ENCODE peak calls at places on chromosomes 3 and 15, in four cellular contexts. L is B cell, I is cardiac fibroblast, C is mucosa of descending colon. D is an unnamed sample.

GRCh38 chr15:67186226-67186649 is 68.2 kb downstream of the AAGAB start:
- DNase-seq in L (peak), I (peak), C (peak), D (no peak)

GRCh38 chr15:89837830-89838178 is 23.2 kb upstream of the ANPEP start:
- DNase-seq in L (no peak), I (no peak), C (no peak), D (no peak)

GRCh38 chr3:62214850-62215249 is 158.5 kb downstream of the FEZF2 start:
- DNase-seq in L (no peak), I (no peak), C (no peak), D (no peak)

GRCh38 chr3:27556854-27557253 is 72.7 kb upstream of the SLC4A7 start:
- DNase-seq in L (no peak), I (peak), C (no peak), D (no peak)

GRCh38 chr15:96261575-96262034 is 68.9 kb upstream of the NR2F2 start:
- DNase-seq in L (no peak), I (no peak), C (no peak), D (no peak)

GRCh38 chr15:41978534-41978933 is 6.2 kb upstream of the EHD4 start:
- DNase-seq in L (no peak), I (no peak), C (no peak), D (no peak)

GRCh38 chr15:77083381-77084160 is 12.7 kb upstream of the TSPAN3 start:
- DNase-seq in L (peak), I (peak), C (peak), D (peak)

GRCh38 chr3:15291589-15292541 is 40.5 kb downstream of the SH3BP5 start:
- DNase-seq in L (peak), I (peak), C (peak), D (no peak)

GRCh38 chr15:90231028-90232017 is 2.4 kb downstream of the CIB1 start:
- DNase-seq in L (peak), I (no peak), C (peak), D (no peak)

GRCh38 chr15:101692799-101693198 is 31.5 kb downstream of the TARS3 start:
- DNase-seq in L (no peak), I (no peak), C (no peak), D (no peak)

GRCh38 chr15:28264166-28264565 is 57.8 kb downstream of the HERC2 start:
- DNase-seq in L (no peak), I (no peak), C (no peak), D (no peak)
- TF ChIP-seq CTCF in L (no peak), I (no peak), C (no peak), D (no peak)

GRCh38 chr3:128380295-128380694 is 86.4 kb downstream of the DNAJB8 start:
- DNase-seq in L (no peak), I (no peak), C (no peak), D (no peak)

GRCh38 chr3:128378631-128379347 is 87.9 kb downstream of the DNAJB8 start:
- DNase-seq in L (no peak), I (peak), C (no peak), D (no peak)

GRCh38 chr3:128381609-128382008 is 85.1 kb downstream of the DNAJB8 start:
- DNase-seq in L (no peak), I (no peak), C (no peak), D (no peak)

GRCh38 chr3:128380719-128381118 is 86.0 kb downstream of the DNAJB8 start:
- DNase-seq in L (no peak), I (no peak), C (no peak), D (no peak)

GRCh38 chr3:128379768-128380167 is 86.9 kb downstream of the DNAJB8 start:
- DNase-seq in L (no peak), I (no peak), C (no peak), D (no peak)
- TF ChIP-seq CTCF in L (no peak), I (no peak), C (no peak), D (no peak)

GRCh38 chr3:167346171-167346570 is 33.9 kb downstream of the ZBBX start:
- DNase-seq in L (no peak), I (no peak), C (no peak), D (no peak)

DNA sequence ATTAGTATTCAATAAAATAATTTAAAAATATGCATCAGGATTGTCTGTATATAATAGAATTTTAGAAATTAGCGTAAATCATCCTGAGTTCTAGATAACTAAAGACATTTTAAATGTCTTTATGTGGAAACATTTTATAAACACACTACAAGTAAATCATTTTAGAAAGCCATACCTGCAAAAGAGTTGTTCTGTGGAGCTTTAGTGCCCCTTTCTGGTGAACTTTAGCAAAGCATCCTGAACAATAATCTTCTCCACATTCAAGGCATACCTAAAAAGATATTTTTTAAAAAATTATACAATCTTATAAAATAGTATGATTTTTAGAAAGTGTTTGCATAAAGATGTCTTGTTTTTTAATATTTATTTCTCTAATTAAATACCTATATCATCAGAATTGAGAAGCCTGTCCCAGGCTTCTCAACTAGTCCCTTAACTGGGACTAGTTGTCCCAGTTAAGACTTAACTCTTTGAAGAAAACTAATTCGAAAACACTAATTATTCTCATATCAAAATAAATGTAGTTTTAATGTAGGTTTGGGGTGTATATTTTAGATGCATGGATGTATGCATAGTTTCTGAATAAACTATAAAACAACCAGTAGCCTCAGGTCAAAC is 29.7 kb downstream of the ZBBX start:
- DNase-seq in L (no peak), I (peak), C (no peak), D (no peak)
- TF ChIP-seq CTCF in L (no peak), I (no peak), C (no peak), D (peak)

GRCh38 chr3:42733501-42734262 is 31.1 kb upstream of the HHATL start:
- DNase-seq in L (no peak), I (no peak), C (no peak), D (peak)

GRCh38 chr3:42731476-42732195 is 29.0 kb upstream of the HHATL start:
- DNase-seq in L (no peak), I (no peak), C (no peak), D (peak)

GRCh38 chr3:42734263-42734860 is 31.8 kb upstream of the HHATL start:
- DNase-seq in L (no peak), I (no peak), C (no peak), D (peak)

GRCh38 chr3:42732196-42732828 is 29.7 kb upstream of the HHATL start:
- DNase-seq in L (no peak), I (no peak), C (no peak), D (no peak)

DNA sequence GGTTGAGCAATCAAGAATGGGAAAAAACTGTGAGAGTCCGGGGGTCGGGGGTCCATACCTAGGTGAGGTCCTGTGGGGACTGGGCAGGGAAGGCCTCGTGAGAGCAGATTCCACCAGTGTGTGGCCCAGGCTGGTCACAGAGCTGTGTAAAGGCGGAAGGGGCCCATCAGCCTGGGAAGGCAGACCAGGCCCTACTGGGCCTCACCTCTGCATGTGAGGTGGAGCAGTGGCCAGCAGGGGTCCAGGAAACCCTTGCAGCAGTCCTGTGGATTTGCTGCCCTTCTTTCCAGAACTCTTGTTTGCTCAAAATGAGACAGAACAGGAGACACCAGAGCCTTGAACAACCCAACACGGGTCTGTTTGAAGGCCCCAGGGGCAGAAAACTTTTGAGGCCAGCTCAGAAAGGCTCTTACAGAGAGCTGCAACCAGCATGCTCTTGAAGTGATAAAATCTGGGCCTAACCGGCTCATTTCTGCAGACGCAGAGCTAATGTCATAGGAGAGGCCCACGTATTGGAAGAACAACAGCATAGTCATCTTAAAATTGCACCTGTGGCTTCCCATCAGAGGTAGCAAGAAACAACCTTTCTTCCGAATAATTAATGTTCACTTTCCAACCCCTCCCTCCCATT is 30.3 kb upstream of the HHATL start:
- DNase-seq in L (no peak), I (no peak), C (no peak), D (peak)
- TF ChIP-seq CTCF in L (no peak), I (peak), C (no peak), D (no peak)

GRCh38 chr15:45439521-45439931 is 61.2 kb upstream of the GATM start:
- DNase-seq in L (no peak), I (no peak), C (peak), D (no peak)
- TF ChIP-seq CTCF in L (no peak), I (no peak), C (no peak), D (no peak)

GRCh38 chr3:33557279-33557678 is 117.1 kb upstream of the UBP1 start:
- DNase-seq in L (no peak), I (no peak), C (no peak), D (no peak)

DNA sequence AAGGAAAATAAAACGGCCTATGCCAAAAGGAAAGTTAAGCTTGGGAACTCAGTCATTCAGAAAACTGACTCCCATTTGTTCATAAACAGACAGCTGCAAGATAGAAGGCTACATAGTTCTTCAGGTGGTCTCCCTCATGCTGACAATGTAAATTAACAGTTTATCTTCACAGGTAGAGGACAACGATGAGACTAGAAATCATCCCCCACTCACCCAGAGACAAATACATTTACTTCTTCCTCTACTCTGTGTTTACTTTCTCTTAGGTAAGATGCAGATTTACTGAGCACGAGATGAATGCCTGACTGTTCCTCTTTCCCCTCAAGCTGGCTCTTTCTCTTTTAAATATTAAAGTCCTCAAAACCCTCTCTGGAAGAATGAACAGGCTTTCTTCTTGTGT is 117.6 kb upstream of the UBP1 start:
- DNase-seq in L (no peak), I (no peak), C (no peak), D (no peak)
- TF ChIP-seq CTCF in L (no peak), I (no peak), C (no peak), D (no peak)

GRCh38 chr15:33021806-33022389 is 172.6 kb downstream of the FMN1 start:
- DNase-seq in L (peak), I (peak), C (no peak), D (no peak)
- TF ChIP-seq CTCF in L (peak), I (peak), C (peak), D (peak)

D was measured in mesothelial cell of epicardium.